ENCODE peak calls at places on chromosomes 11 and 22, in five cellular contexts. H is WTC11, Y is HepG2, P is H1, X is GM12878. G is an unnamed sample.

GRCh38 chr11:57647960-57648776 is 1.5 kb downstream of the YPEL4 start:
- DNase-seq in H (no peak), Y (no peak), P (no peak), X (no peak), G (peak)

GRCh38 chr11:72217856-72218745 is 1.5 kb downstream of the FOLR2 start:
- DNase-seq in H (no peak), Y (no peak), P (no peak), X (no peak), G (no peak)

GRCh38 chr11:2801711-2802388 is 83.7 kb downstream of the CDKN1C start:
- DNase-seq in H (peak), Y (no peak), P (no peak), X (no peak), G (no peak)

GRCh38 chr22:45083659-45084305 is 74.0 kb upstream of the PHF21B start:
- DNase-seq in H (no peak), Y (no peak), P (no peak), X (no peak), G (no peak)

GRCh38 chr22:23431337-23432072 is 148.6 kb downstream of the IGLL1 start:
- DNase-seq in H (no peak), Y (peak), P (no peak), X (no peak), G (peak)

GRCh38 chr11:47944555-47945128 is 35.7 kb upstream of the PTPRJ start:
- DNase-seq in H (no peak), Y (no peak), P (no peak), X (no peak), G (no peak)

GRCh38 chr11:3080104-3080503 is 22.9 kb upstream of the CARS1 start:
- DNase-seq in H (no peak), Y (no peak), P (no peak), X (no peak), G (no peak)

GRCh38 chr11:33620423-33621120 is 80.1 kb downstream of the C11orf91 start:
- DNase-seq in H (no peak), Y (no peak), P (no peak), X (no peak), G (no peak)

GRCh38 chr11:125146232-125146631 is 18.3 kb upstream of the PKNOX2 start:
- DNase-seq in H (no peak), Y (no peak), P (peak), X (no peak), G (no peak)

GRCh38 chr11:7563269-7563668 is 49.5 kb downstream of the PPFIBP2 start:
- DNase-seq in H (no peak), Y (no peak), P (no peak), X (no peak), G (no peak)

GRCh38 chr11:132052904-132053303 is 682.5 kb downstream of the NTM start:
- DNase-seq in H (no peak), Y (no peak), P (no peak), X (no peak), G (no peak)

GRCh38 chr11:9143726-9144125 is 52.3 kb upstream of the SCUBE2 start:
- DNase-seq in H (no peak), Y (no peak), P (no peak), X (no peak), G (no peak)

GRCh38 chr11:38448284-38448683 is 1850.2 kb upstream of the RAG2 start:
- DNase-seq in H (no peak), Y (no peak), P (no peak), X (no peak), G (no peak)

GRCh38 chr11:85941380-85941973 is 86.3 kb downstream of the CCDC83 start:
- DNase-seq in H (peak), Y (peak), P (peak), X (no peak), G (peak)

GRCh38 chr22:24433001-24433867 is 5.8 kb downstream of the ADORA2A start:
- DNase-seq in H (no peak), Y (no peak), P (no peak), X (no peak), G (no peak)

GRCh38 chr11:63931045-63931444 is 7.8 kb upstream of the NAA40 start:
- DNase-seq in H (no peak), Y (no peak), P (no peak), X (no peak), G (no peak)

GRCh38 chr22:49454726-49455125 is 372.9 kb downstream of the BRD1 start:
- DNase-seq in H (no peak), Y (no peak), P (no peak), X (no peak), G (no peak)

GRCh38 chr11:129930743-129931142 is 35.4 kb upstream of the NFRKB start:
- DNase-seq in H (no peak), Y (no peak), P (no peak), X (no peak), G (no peak)

GRCh38 chr11:1917523-1918435 is 1.7 kb upstream of the TNNT3 start:
- DNase-seq in H (peak), Y (no peak), P (no peak), X (no peak), G (no peak)

GRCh38 chr11:20451568-20451967 is 64.1 kb downstream of the PRMT3 start:
- DNase-seq in H (no peak), Y (no peak), P (no peak), X (no peak), G (no peak)

GRCh38 chr11:16945671-16946469 is 68.3 kb downstream of the PLEKHA7 start:
- DNase-seq in H (peak), Y (peak), P (no peak), X (peak), G (peak)

GRCh38 chr11:67646535-67647336 is 3.8 kb downstream of the ACY3 start:
- DNase-seq in H (no peak), Y (no peak), P (no peak), X (peak), G (no peak)

GRCh38 chr11:129090056-129090455 is 102.1 kb downstream of the ARHGAP32 start:
- DNase-seq in H (no peak), Y (no peak), P (no peak), X (no peak), G (no peak)

GRCh38 chr22:22840778-22841177 is 46.8 kb upstream of the IGLL5 start:
- DNase-seq in H (no peak), Y (no peak), P (no peak), X (no peak), G (no peak)

GRCh38 chr22:49300951-49301397 is 526.7 kb downstream of the BRD1 start:
- DNase-seq in H (no peak), Y (no peak), P (no peak), X (no peak), G (no peak)

GRCh38 chr11:34364102-34364501 is 6.3 kb upstream of the ABTB2 start:
- DNase-seq in H (no peak), Y (peak), P (no peak), X (no peak), G (no peak)

DNA sequence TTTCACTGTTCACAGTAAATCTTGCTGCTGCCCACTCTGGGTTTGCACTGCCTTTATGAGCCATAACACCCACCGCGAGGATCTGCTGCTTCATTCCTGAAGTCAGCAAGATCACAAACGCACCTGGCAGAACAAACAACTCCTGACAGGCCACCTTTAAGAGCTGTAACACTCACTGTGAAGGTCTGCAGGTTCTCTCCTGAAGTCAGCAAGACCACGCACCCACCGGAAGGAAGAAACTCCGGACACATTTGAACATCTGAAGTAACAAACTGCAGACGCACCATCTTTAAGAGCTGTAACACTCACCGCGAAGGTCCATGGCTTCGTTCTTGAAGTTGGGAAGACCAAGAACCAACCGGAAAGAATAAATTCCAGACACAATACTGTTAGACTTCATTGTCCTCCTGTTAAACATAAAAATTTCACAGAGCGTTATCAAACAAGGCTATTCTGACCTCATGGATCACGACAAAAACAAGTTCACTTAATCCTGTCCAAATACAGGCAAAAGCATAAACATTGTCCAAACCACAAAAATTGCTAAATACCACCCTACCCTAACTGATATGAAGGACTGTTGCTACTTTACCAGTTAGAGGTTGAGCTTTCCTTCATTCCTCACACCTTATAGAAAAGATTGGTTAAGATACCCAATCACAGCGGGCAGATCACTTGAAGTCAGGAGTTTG is 3.0 kb upstream of the CCDC117 start:
- DNase-seq in H (no peak), Y (peak), P (no peak), X (no peak), G (no peak)
- TF ChIP-seq ATF2 in H (no peak), Y (no peak), P (no peak), X (no peak), G (no peak)

GRCh38 chr22:46513908-46514550 is 23.4 kb downstream of the CELSR1 start:
- DNase-seq in H (no peak), Y (no peak), P (no peak), X (peak), G (no peak)

GRCh38 chr22:46514592-46515207 is 22.7 kb downstream of the CELSR1 start:
- DNase-seq in H (no peak), Y (no peak), P (no peak), X (no peak), G (no peak)

GRCh38 chr22:46509416-46510089 is 27.9 kb downstream of the CELSR1 start:
- DNase-seq in H (no peak), Y (no peak), P (no peak), X (no peak), G (no peak)

GRCh38 chr22:46512683-46513082 is 24.7 kb downstream of the CELSR1 start:
- DNase-seq in H (no peak), Y (no peak), P (no peak), X (no peak), G (no peak)

GRCh38 chr22:46511391-46512370 is 25.7 kb downstream of the CELSR1 start:
- DNase-seq in H (no peak), Y (no peak), P (no peak), X (no peak), G (no peak)
- TF ChIP-seq ATF2 in H (no peak), Y (no peak), P (no peak), X (no peak), G (no peak)

GRCh38 chr11:65505434-65506315 is 6.8 kb downstream of the MALAT1 start:
- DNase-seq in H (no peak), Y (no peak), P (no peak), X (no peak), G (peak)

GRCh38 chr11:65506316-65506769 is 7.5 kb downstream of the MALAT1 start:
- DNase-seq in H (no peak), Y (no peak), P (no peak), X (no peak), G (no peak)

GRCh38 chr11:65503606-65503922 is 4.7 kb downstream of the MALAT1 start:
- DNase-seq in H (no peak), Y (no peak), P (no peak), X (no peak), G (peak)

GRCh38 chr11:65503923-65504670 is 5.3 kb downstream of the MALAT1 start:
- DNase-seq in H (no peak), Y (no peak), P (no peak), X (no peak), G (no peak)

DNA sequence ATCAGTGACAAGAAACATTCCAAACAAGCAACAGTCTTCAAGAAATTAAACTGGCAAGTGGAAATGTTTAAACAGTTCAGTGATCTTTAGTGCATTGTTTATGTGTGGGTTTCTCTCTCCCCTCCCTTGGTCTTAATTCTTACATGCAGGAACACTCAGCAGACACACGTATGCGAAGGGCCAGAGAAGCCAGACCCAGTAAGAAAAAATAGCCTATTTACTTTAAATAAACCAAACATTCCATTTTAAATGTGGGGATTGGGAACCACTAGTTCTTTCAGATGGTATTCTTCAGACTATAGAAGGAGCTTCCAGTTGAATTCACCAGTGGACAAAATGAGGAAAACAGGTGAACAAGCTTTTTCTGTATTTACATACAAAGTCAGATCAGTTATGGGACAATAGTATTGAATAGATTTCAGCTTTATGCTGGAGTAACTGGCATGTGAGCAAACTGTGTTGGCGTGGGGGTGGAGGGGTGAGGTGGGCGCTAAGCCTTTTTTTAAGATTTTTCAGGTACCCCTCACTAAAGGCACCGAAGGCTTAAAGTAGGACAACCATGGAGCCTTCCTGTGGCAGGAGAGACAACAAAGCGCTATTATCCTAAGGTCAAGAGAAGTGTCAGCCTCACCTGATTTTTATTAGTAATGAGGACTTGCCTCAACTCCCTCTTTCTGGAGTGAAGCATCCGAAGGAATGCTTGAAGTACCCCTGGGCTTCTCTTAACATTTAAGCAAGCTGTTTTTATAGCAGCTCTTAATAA is 6.0 kb downstream of the MALAT1 start:
- DNase-seq in H (no peak), Y (no peak), P (no peak), X (no peak), G (no peak)
- TF ChIP-seq ATF2 in H (no peak), Y (no peak), P (no peak), X (no peak), G (no peak)

GRCh38 chr11:5603326-5603725 is 6.9 kb downstream of the TRIM6 start:
- DNase-seq in H (no peak), Y (no peak), P (no peak), X (no peak), G (no peak)

GRCh38 chr11:5608778-5609177 is 12.3 kb downstream of the TRIM6 start:
- DNase-seq in H (no peak), Y (no peak), P (no peak), X (no peak), G (no peak)

GRCh38 chr11:5605849-5606248 is 9.4 kb downstream of the TRIM6 start:
- DNase-seq in H (no peak), Y (no peak), P (no peak), X (no peak), G (no peak)

GRCh38 chr11:5600374-5600851 is 4.0 kb downstream of the TRIM6 start:
- DNase-seq in H (peak), Y (peak), P (peak), X (peak), G (peak)

GRCh38 chr11:5604896-5605295 is 8.5 kb downstream of the TRIM6 start:
- DNase-seq in H (no peak), Y (no peak), P (no peak), X (no peak), G (no peak)
- TF ChIP-seq ATF2 in H (no peak), Y (no peak), P (no peak), X (no peak), G (no peak)

GRCh38 chr22:37282385-37282677 is at the start of gene CYTH4:
- DNase-seq in H (no peak), Y (no peak), P (no peak), X (no peak), G (peak)
- TF ChIP-seq ATF2 in H (no peak), Y (no peak), P (no peak), X (no peak), G (no peak)

G was measured in K562.